ENCODE peak calls at places on chromosomes 13 and 19, in ten cellular contexts. F is pancreas; P is neural progenitor cell; O is H1; B is aorta; E is stomach; M is body of pancreas; C is IMR-90; G is CD4-positive, CD25-positive, alpha-beta regulatory T cell; L is tibial artery. N is an unnamed sample. For H3K4me1, the result is how much of the 10 kb centered on the place peaks cover.

GRCh38 chr19:3367572-3368440 is 1.4 kb downstream of the NFIC start:
- DNase-seq in F (no peak), P (no peak), L (peak), C (no peak), G (no peak), B (no peak), E (no peak), O (no peak), M (peak), N (peak)

GRCh38 chr19:58330458-58330857 is 3.7 kb downstream of the ZSCAN22 start:
- DNase-seq in M (no peak), E (peak), P (no peak), B (peak), G (no peak), C (peak), O (no peak), L (no peak), F (no peak), N (no peak)

GRCh38 chr19:2540646-2541454 is 64.9 kb downstream of the GADD45B start:
- DNase-seq in F (peak), M (peak), P (peak), E (peak), O (peak), L (peak), C (peak), B (peak), G (no peak), N (peak)

GRCh38 chr19:38841787-38842438 is 7.9 kb downstream of the HNRNPL start:
- DNase-seq in L (no peak), E (no peak), G (peak), B (no peak), M (no peak), C (no peak), O (no peak), F (no peak), P (no peak), N (no peak)

GRCh38 chr19:1027020-1027952 is 878 bp downstream of the CNN2 start:
- DNase-seq in E (no peak), P (peak), O (no peak), B (no peak), L (no peak), C (no peak), M (no peak), F (no peak), G (no peak), N (peak)

GRCh38 chr13:84400711-84401110 is 518.4 kb upstream of the SLITRK1 start:
- DNase-seq in E (no peak), P (no peak), C (peak), M (no peak), G (no peak), L (no peak), B (no peak), F (no peak), O (no peak), N (no peak)

GRCh38 chr19:42269518-42270345 is 680 bp downstream of the CIC start:
- DNase-seq in E (no peak), M (peak), B (no peak), G (no peak), P (no peak), L (peak), O (no peak), F (peak), C (no peak), N (peak)

GRCh38 chr13:23790591-23791170 is 98.5 kb downstream of the MIPEP start:
- DNase-seq in C (peak), F (no peak), L (no peak), M (no peak), B (no peak), O (no peak), G (no peak), E (no peak), P (no peak), N (no peak)

GRCh38 chr19:12783849-12784393 is 7.4 kb upstream of the JUNB start:
- DNase-seq in G (no peak), P (no peak), M (peak), C (no peak), F (no peak), E (no peak), L (peak), B (peak), O (no peak), N (peak)

GRCh38 chr13:33284916-33285315 is 639 bp downstream of the STARD13 start:
- DNase-seq in B (no peak), M (no peak), P (no peak), F (no peak), G (no peak), C (no peak), E (no peak), O (no peak), L (no peak), N (no peak)

GRCh38 chr13:44068737-44069136 is 189.0 kb downstream of the LACC1 start:
- DNase-seq in F (no peak), G (no peak), O (no peak), M (no peak), P (no peak), B (no peak), E (no peak), C (peak), L (no peak), N (no peak)

GRCh38 chr19:39200818-39201145 is 3.3 kb downstream of the SYCN start:
- DNase-seq in P (no peak), O (no peak), M (peak), C (no peak), F (peak), G (no peak), E (no peak), B (no peak), L (no peak), N (no peak)

GRCh38 chr19:6677924-6678689 is 8.1 kb upstream of the TNFSF14 start:
- DNase-seq in O (peak), P (peak), B (peak), C (no peak), M (no peak), G (peak), E (no peak), F (no peak), L (no peak), N (peak)

GRCh38 chr13:59856281-59856810 is 307.4 kb downstream of the DIAPH3 start:
- DNase-seq in M (no peak), F (no peak), L (no peak), G (no peak), E (no peak), C (no peak), P (no peak), O (no peak), B (no peak), N (no peak)

GRCh38 chr13:37914781-37915391 is 45.3 kb upstream of the TRPC4 start:
- DNase-seq in L (no peak), G (no peak), P (peak), O (peak), F (no peak), M (no peak), B (no peak), E (no peak), C (peak), N (no peak)

GRCh38 chr13:49495783-49496762 is at the start of gene PHF11:
- DNase-seq in O (peak), C (peak), B (peak), G (peak), F (peak), E (peak), M (peak), L (peak), P (peak), N (peak)

GRCh38 chr13:86581711-86582110 is 782.5 kb upstream of the SLITRK6 start:
- DNase-seq in O (no peak), M (no peak), B (no peak), F (no peak), L (no peak), C (peak), G (no peak), E (no peak), P (no peak), N (no peak)

GRCh38 chr13:66077286-66077685 is 1152.8 kb downstream of the PCDH9 start:
- DNase-seq in O (no peak), G (no peak), C (no peak), B (no peak), M (no peak), L (no peak), E (no peak), P (no peak), F (no peak), N (no peak)

GRCh38 chr13:30367296-30367695 is 55.0 kb upstream of the UBE2L5 start:
- DNase-seq in F (no peak), C (no peak), B (no peak), L (no peak), O (no peak), M (no peak), P (no peak), E (no peak), G (no peak), N (no peak)

GRCh38 chr19:688992-689391 is 6.3 kb downstream of the PRSS57 start:
- DNase-seq in P (no peak), G (no peak), L (no peak), C (no peak), E (no peak), F (no peak), M (no peak), O (no peak), B (no peak), N (no peak)

GRCh38 chr19:20397292-20397691 is 168.3 kb downstream of the ZNF737 start:
- DNase-seq in B (no peak), F (no peak), L (no peak), O (no peak), E (no peak), G (no peak), M (no peak), C (no peak), P (no peak), N (no peak)

DNA sequence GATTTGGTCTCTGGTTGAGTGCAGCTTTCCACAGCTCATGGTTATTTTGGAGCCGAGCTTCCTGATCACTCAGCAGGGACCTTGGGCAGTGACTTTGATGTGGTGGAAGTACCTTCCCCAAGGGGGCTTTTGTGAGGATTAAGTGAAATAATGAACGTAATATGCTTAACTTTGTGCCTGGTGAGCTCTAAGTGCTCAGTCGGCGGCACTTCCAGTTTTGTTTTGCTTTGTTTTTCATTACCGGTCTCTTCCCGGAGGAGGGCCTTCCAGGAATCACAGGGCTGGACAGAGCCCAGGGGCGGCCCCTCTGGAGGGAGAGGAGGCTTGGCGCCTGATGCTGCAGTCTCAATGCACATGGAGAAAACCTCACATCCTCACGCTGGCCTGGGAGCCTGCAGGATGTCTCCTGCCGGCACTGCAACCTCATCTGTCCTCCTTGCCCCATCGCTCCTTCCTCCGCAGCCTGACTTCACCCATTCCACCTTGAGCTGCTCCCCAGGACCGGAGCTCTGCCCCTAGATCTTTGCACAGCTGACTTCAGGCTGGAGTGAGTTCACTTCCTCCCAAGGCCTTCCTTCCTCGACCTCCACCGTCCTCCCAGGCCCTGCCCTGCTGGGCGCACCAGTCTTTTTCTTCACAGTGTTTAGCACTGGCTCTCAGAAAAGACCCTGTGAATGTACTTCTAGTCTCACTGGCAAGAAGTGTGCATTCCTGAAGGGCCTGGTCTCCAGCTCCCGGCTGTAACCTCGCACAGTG is 1.6 kb downstream of the PLEKHF1 start:
- DNase-seq in E (peak), B (no peak), L (peak), O (peak), M (peak), P (peak), F (peak), C (peak), G (no peak), N (peak)
- H3K4me1 ChIP-seq in E (half or more), B (under half), L (half or more), O (under half), M (half or more), P (under half), F (under half), C (under half), G (half or more), N (under half)

GRCh38 chr13:98267080-98267912 is 90.2 kb upstream of the RNF113B start:
- DNase-seq in F (peak), M (peak), C (peak), L (no peak), O (no peak), E (peak), B (no peak), G (no peak), P (no peak), N (peak)
- H3K4me3 ChIP-seq in F (no peak), M (no peak), C (no peak), L (no peak), O (no peak), E (no peak), B (no peak), G (no peak), P (no peak), N (no peak)

DNA sequence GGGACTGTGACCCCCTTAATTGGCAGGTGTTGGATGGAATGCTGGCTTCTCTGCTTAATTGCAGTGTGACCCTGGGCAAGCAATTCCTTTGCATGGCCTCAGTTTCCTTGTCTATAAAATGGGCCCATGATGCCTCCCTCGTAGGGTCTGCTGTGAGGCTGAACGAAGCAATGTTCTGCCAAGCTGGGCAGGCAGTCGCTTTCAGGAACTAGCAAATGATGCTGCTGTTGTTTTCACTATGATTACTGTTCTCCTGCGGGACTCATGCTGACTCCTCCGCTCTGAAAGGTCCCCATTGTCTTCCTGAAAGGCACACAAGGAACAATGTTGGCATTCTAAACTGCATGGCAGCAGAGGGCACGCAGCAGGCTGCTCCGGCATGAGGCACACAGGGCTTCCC is 6.8 kb downstream of the BICRA start:
- DNase-seq in F (no peak), O (no peak), G (no peak), M (no peak), L (no peak), E (no peak), P (no peak), C (no peak), B (no peak), N (no peak)
- H3K4me1 ChIP-seq in F (under half), O (half or more), G (under half), M (under half), L (under half), E (under half), P (under half), C (under half), B (under half), N (under half)

DNA sequence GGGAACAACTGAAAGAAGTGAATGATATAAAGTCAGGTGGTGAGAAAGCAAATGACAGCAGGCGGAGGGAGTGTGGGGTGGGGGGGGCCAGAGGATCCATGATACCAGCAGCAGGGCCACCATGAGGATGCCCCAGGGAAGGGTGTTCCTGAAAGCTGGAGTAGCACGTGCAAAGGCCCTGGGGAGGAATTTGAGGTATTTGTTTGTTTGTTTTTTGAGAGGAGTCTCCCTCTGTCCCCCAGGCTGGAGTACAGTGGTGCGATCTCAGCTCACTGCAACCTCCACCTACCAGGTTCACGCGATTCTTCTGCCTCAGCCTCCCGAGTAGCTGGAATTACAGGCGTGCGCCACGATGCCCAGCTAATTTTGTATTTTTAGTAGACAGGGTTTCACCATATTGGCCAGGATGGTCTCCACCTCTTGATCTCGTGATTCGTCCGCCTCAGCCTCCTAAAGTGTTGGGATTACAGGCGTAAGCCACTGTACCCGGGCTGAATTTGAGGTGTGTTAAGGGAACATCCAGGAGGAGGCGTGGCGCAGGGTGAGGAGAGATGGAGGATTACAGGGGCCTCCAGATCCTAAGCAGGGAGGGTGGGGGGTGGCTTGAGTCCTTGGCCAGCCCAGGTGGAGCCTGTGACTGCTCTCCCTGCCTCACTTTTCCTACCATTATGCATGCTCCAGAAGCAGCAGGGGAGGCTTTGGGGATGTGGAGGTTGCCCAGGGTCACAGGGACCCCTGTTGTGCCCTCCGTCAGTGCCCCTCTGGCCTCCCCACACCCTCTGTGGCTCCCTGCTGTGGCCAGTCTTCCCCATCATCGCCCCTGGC is 12.4 kb upstream of the JUND start:
- DNase-seq in M (no peak), F (no peak), C (no peak), B (no peak), O (no peak), G (no peak), L (no peak), E (no peak), P (peak), N (peak)
- H3K4me3 ChIP-seq in M (no peak), F (no peak), C (no peak), B (no peak), O (peak), G (peak), L (peak), E (no peak), P (no peak), N (no peak)

GRCh38 chr13:99043700-99044300 is 65.9 kb upstream of the DOCK9 start:
- DNase-seq in C (no peak), E (no peak), B (no peak), P (no peak), L (no peak), M (no peak), G (no peak), F (no peak), O (no peak), N (no peak)
- H3K4me1 ChIP-seq in C (under half), E (under half), B (under half), P (under half), L (under half), M (under half), G (under half), F (under half), O (under half), N (under half)

DNA sequence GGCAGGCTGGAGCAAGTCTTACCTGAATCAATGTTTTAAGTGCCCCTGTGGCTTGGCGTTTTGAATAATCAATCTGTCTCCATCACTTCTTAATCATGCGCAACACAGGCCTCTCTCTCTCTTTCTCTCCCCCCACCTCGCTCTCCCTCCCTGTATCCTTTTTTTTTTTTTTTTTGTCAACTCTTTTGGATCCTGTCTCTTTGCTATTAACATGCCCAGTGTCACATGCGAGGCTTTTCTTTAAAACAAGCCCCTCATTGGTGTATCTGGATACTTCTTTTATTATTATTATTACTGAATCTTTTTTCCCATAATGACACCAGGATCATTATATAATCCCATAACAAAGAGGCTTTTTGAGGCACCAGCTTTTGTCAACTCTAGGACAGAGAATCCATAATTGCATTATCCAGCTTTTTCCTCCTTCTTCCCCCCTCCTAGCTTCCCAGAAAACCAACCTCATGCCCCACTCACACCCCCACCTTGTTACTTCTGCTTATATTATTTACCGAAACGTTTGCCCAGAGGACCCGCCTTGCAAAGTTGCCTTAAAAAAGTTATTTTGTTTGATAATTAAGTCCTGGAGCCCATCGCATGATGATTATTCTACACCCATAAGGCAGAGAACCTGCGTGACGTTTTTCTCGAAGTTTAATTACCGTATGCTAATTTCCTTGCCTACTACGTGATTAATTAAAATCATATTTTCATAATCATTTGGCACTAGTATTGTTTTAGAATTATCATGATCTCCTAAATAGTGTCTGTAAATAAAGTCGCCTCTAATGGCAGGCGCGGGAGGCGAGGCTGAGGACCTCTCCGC is 148.1 kb upstream of the ZNF536 start:
- DNase-seq in L (no peak), C (no peak), M (no peak), P (no peak), G (no peak), O (no peak), F (no peak), E (no peak), B (no peak), N (no peak)
- H3K4me3 ChIP-seq in L (no peak), C (no peak), M (no peak), P (peak), G (no peak), O (peak), F (no peak), E (no peak), B (no peak), N (peak)

GRCh38 chr19:7924651-7925170 is 1.2 kb downstream of the CTXN1 start:
- DNase-seq in P (peak), L (no peak), M (no peak), O (peak), E (no peak), G (no peak), C (no peak), B (no peak), F (peak), N (peak)
- H3K4me1 ChIP-seq in P (under half), L (half or more), M (under half), O (under half), E (half or more), G (under half), C (under half), B (under half), F (under half), N (under half)